ENCODE peak calls at places on chromosome 18, in six cellular contexts. One of them, this sample, is unnamed. For H3K9me3, the result is how much of the 10 kb centered on the place peaks cover.

GRCh38 chr18:51417643-51418483 is 220.4 kb upstream of the MEX3C start:
- DNase-seq in pancreas: no peak
- DNase-seq in CD4-positive, alpha-beta T cell: no peak
- DNase-seq in neuronal stem cell: no peak
- DNase-seq in hepatocyte: no peak
- DNase-seq in PC-3: no peak
- DNase-seq in this sample: no peak

GRCh38 chr18:59426855-59427254 is 67.8 kb upstream of the LMAN1 start:
- DNase-seq in PC-3: no peak
- DNase-seq in CD4-positive, alpha-beta T cell: no peak
- DNase-seq in hepatocyte: no peak
- DNase-seq in pancreas: no peak
- DNase-seq in neuronal stem cell: no peak
- DNase-seq in this sample: no peak

GRCh38 chr18:48186861-48187260 is 222.3 kb downstream of the ZBTB7C start:
- DNase-seq in PC-3: no peak
- DNase-seq in hepatocyte: no peak
- DNase-seq in CD4-positive, alpha-beta T cell: no peak
- DNase-seq in neuronal stem cell: no peak
- DNase-seq in pancreas: no peak
- DNase-seq in this sample: no peak

GRCh38 chr18:55586841-55587240 is 1.2 kb downstream of the TCF4 start:
- DNase-seq in CD4-positive, alpha-beta T cell: no peak
- DNase-seq in neuronal stem cell: no peak
- DNase-seq in PC-3: no peak
- DNase-seq in hepatocyte: peak
- DNase-seq in pancreas: no peak
- DNase-seq in this sample: no peak

GRCh38 chr18:48037481-48038271 is 107.2 kb upstream of the SMAD2 start:
- DNase-seq in neuronal stem cell: no peak
- DNase-seq in pancreas: no peak
- DNase-seq in CD4-positive, alpha-beta T cell: no peak
- DNase-seq in PC-3: no peak
- DNase-seq in hepatocyte: no peak
- DNase-seq in this sample: no peak

GRCh38 chr18:46274266-46274665 is 170.1 kb downstream of the HAUS1 start:
- DNase-seq in CD4-positive, alpha-beta T cell: no peak
- DNase-seq in pancreas: no peak
- DNase-seq in neuronal stem cell: no peak
- DNase-seq in PC-3: no peak
- DNase-seq in hepatocyte: no peak
- DNase-seq in this sample: no peak

GRCh38 chr18:32271649-32272324 is 81.9 kb downstream of the MEP1B start:
- DNase-seq in CD4-positive, alpha-beta T cell: no peak
- DNase-seq in neuronal stem cell: no peak
- DNase-seq in PC-3: peak
- DNase-seq in hepatocyte: peak
- DNase-seq in pancreas: no peak
- DNase-seq in this sample: no peak

GRCh38 chr18:22827741-22828140 is 105.4 kb upstream of the RBBP8 start:
- DNase-seq in hepatocyte: no peak
- DNase-seq in PC-3: no peak
- DNase-seq in pancreas: no peak
- DNase-seq in CD4-positive, alpha-beta T cell: no peak
- DNase-seq in neuronal stem cell: no peak
- DNase-seq in this sample: no peak

GRCh38 chr18:44973282-44973681 is 292.6 kb downstream of the SETBP1 start:
- DNase-seq in hepatocyte: no peak
- DNase-seq in PC-3: no peak
- DNase-seq in pancreas: no peak
- DNase-seq in neuronal stem cell: no peak
- DNase-seq in CD4-positive, alpha-beta T cell: no peak
- DNase-seq in this sample: no peak

GRCh38 chr18:3624818-3625716 is 175.1 kb downstream of the TGIF1 start:
- DNase-seq in neuronal stem cell: no peak
- DNase-seq in pancreas: no peak
- DNase-seq in hepatocyte: peak
- DNase-seq in CD4-positive, alpha-beta T cell: peak
- DNase-seq in PC-3: peak
- DNase-seq in this sample: peak

GRCh38 chr18:69491576-69491975 is 90.9 kb downstream of the DOK6 start:
- DNase-seq in pancreas: no peak
- DNase-seq in hepatocyte: no peak
- DNase-seq in CD4-positive, alpha-beta T cell: no peak
- DNase-seq in neuronal stem cell: no peak
- DNase-seq in PC-3: no peak
- DNase-seq in this sample: no peak

GRCh38 chr18:55780591-55781071 is 192.6 kb upstream of the TCF4 start:
- DNase-seq in CD4-positive, alpha-beta T cell: no peak
- DNase-seq in hepatocyte: no peak
- DNase-seq in pancreas: no peak
- DNase-seq in neuronal stem cell: no peak
- DNase-seq in PC-3: no peak
- DNase-seq in this sample: no peak

DNA sequence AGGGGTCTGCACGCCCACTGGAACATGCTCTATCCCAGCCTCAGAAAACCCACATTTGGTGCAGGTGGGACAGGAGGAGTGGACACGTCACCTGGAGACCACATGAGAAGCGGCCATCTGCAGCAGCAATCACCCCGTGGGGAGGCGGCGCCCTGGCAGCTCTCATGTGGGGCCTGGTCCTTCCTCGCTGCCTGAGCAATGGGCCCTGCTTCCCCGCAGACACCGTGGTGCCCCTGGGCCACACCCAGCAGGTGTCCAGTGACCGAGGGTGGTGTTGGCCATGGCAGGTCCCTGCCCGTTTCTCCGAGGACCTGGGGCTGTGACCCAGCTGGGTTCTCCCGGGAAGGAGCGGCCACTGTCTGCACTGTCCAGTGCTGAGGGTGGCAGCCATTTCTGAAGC is 44.6 kb downstream of the NFATC1 start:
- DNase-seq in hepatocyte: no peak
- DNase-seq in pancreas: no peak
- DNase-seq in neuronal stem cell: no peak
- DNase-seq in CD4-positive, alpha-beta T cell: no peak
- DNase-seq in PC-3: no peak
- DNase-seq in this sample: no peak
- H3K9me3 ChIP-seq in hepatocyte: under half
- H3K9me3 ChIP-seq in pancreas: under half
- H3K9me3 ChIP-seq in neuronal stem cell: under half
- H3K9me3 ChIP-seq in CD4-positive, alpha-beta T cell: under half
- H3K9me3 ChIP-seq in PC-3: under half
- H3K9me3 ChIP-seq in this sample: under half

GRCh38 chr18:78106946-78107345 is 857.3 kb downstream of the GALR1 start:
- DNase-seq in CD4-positive, alpha-beta T cell: no peak
- DNase-seq in neuronal stem cell: no peak
- DNase-seq in pancreas: no peak
- DNase-seq in hepatocyte: no peak
- DNase-seq in PC-3: no peak
- DNase-seq in this sample: no peak
- H3K9me3 ChIP-seq in CD4-positive, alpha-beta T cell: under half
- H3K9me3 ChIP-seq in neuronal stem cell: under half
- H3K9me3 ChIP-seq in pancreas: under half
- H3K9me3 ChIP-seq in hepatocyte: under half
- H3K9me3 ChIP-seq in PC-3: under half
- H3K9me3 ChIP-seq in this sample: under half

GRCh38 chr18:75324211-75324610 is 103.3 kb downstream of the SMIM21 start:
- DNase-seq in pancreas: no peak
- DNase-seq in hepatocyte: no peak
- DNase-seq in PC-3: no peak
- DNase-seq in CD4-positive, alpha-beta T cell: no peak
- DNase-seq in neuronal stem cell: no peak
- DNase-seq in this sample: no peak
- H3K9me3 ChIP-seq in pancreas: under half
- H3K9me3 ChIP-seq in hepatocyte: under half
- H3K9me3 ChIP-seq in PC-3: under half
- H3K9me3 ChIP-seq in CD4-positive, alpha-beta T cell: under half
- H3K9me3 ChIP-seq in neuronal stem cell: under half
- H3K9me3 ChIP-seq in this sample: under half

GRCh38 chr18:1229634-1230033 is 325.0 kb downstream of the ADCYAP1 start:
- DNase-seq in PC-3: no peak
- DNase-seq in hepatocyte: no peak
- DNase-seq in neuronal stem cell: no peak
- DNase-seq in CD4-positive, alpha-beta T cell: no peak
- DNase-seq in pancreas: no peak
- DNase-seq in this sample: no peak
- H3K9me3 ChIP-seq in PC-3: under half
- H3K9me3 ChIP-seq in hepatocyte: under half
- H3K9me3 ChIP-seq in neuronal stem cell: under half
- H3K9me3 ChIP-seq in CD4-positive, alpha-beta T cell: under half
- H3K9me3 ChIP-seq in pancreas: under half
- H3K9me3 ChIP-seq in this sample: under half

GRCh38 chr18:34033968-34034367 is 190.7 kb downstream of the NOL4 start:
- DNase-seq in neuronal stem cell: no peak
- DNase-seq in pancreas: no peak
- DNase-seq in CD4-positive, alpha-beta T cell: no peak
- DNase-seq in hepatocyte: no peak
- DNase-seq in PC-3: no peak
- DNase-seq in this sample: no peak
- H3K9me3 ChIP-seq in neuronal stem cell: under half
- H3K9me3 ChIP-seq in pancreas: under half
- H3K9me3 ChIP-seq in CD4-positive, alpha-beta T cell: under half
- H3K9me3 ChIP-seq in hepatocyte: under half
- H3K9me3 ChIP-seq in PC-3: under half
- H3K9me3 ChIP-seq in this sample: under half

GRCh38 chr18:72409923-72410322 is 134.2 kb downstream of the CBLN2 start:
- DNase-seq in pancreas: no peak
- DNase-seq in hepatocyte: no peak
- DNase-seq in CD4-positive, alpha-beta T cell: no peak
- DNase-seq in PC-3: no peak
- DNase-seq in neuronal stem cell: no peak
- DNase-seq in this sample: no peak

GRCh38 chr18:72410399-72410798 is 133.7 kb downstream of the CBLN2 start:
- DNase-seq in pancreas: no peak
- DNase-seq in neuronal stem cell: no peak
- DNase-seq in PC-3: peak
- DNase-seq in hepatocyte: no peak
- DNase-seq in CD4-positive, alpha-beta T cell: no peak
- DNase-seq in this sample: no peak

DNA sequence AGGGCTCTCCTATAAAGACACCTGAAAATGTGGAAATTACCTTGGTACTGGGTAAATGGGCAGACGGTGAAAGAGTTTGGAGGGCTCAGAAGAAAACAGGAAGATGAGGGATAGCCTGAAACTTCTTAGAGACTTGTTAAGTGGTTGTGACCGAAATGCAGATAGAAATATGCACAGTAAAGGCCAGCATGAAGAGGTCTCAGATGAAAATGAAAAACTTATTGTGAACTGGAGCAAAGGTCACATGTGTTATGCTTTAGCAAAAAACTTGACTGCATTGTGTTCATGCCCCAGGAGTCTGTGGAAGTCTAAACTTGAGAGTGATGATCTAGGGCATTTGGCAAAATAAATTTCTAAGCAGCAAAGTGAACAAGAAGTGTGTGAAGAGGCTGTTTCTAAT is 137.1 kb downstream of the CBLN2 start:
- DNase-seq in PC-3: no peak
- DNase-seq in hepatocyte: no peak
- DNase-seq in pancreas: no peak
- DNase-seq in CD4-positive, alpha-beta T cell: no peak
- DNase-seq in neuronal stem cell: no peak
- DNase-seq in this sample: no peak
- H3K9me3 ChIP-seq in PC-3: under half
- H3K9me3 ChIP-seq in hepatocyte: under half
- H3K9me3 ChIP-seq in pancreas: under half
- H3K9me3 ChIP-seq in CD4-positive, alpha-beta T cell: under half
- H3K9me3 ChIP-seq in neuronal stem cell: under half
- H3K9me3 ChIP-seq in this sample: under half

GRCh38 chr18:78659748-78660147 is 319.9 kb upstream of the SALL3 start:
- DNase-seq in pancreas: no peak
- DNase-seq in CD4-positive, alpha-beta T cell: no peak
- DNase-seq in hepatocyte: peak
- DNase-seq in PC-3: no peak
- DNase-seq in neuronal stem cell: peak
- DNase-seq in this sample: no peak
- H3K9me3 ChIP-seq in pancreas: under half
- H3K9me3 ChIP-seq in CD4-positive, alpha-beta T cell: under half
- H3K9me3 ChIP-seq in hepatocyte: under half
- H3K9me3 ChIP-seq in PC-3: under half
- H3K9me3 ChIP-seq in neuronal stem cell: under half
- H3K9me3 ChIP-seq in this sample: under half

GRCh38 chr18:70659026-70659726 is 370.3 kb downstream of the SOCS6 start:
- DNase-seq in pancreas: no peak
- DNase-seq in CD4-positive, alpha-beta T cell: peak
- DNase-seq in neuronal stem cell: no peak
- DNase-seq in PC-3: no peak
- DNase-seq in hepatocyte: peak
- DNase-seq in this sample: no peak

GRCh38 chr18:70663141-70663540 is 374.3 kb downstream of the SOCS6 start:
- DNase-seq in hepatocyte: no peak
- DNase-seq in CD4-positive, alpha-beta T cell: no peak
- DNase-seq in neuronal stem cell: no peak
- DNase-seq in pancreas: no peak
- DNase-seq in PC-3: no peak
- DNase-seq in this sample: no peak

GRCh38 chr18:70666936-70667335 is 378.1 kb downstream of the SOCS6 start:
- DNase-seq in CD4-positive, alpha-beta T cell: no peak
- DNase-seq in neuronal stem cell: no peak
- DNase-seq in pancreas: no peak
- DNase-seq in hepatocyte: no peak
- DNase-seq in PC-3: no peak
- DNase-seq in this sample: no peak

DNA sequence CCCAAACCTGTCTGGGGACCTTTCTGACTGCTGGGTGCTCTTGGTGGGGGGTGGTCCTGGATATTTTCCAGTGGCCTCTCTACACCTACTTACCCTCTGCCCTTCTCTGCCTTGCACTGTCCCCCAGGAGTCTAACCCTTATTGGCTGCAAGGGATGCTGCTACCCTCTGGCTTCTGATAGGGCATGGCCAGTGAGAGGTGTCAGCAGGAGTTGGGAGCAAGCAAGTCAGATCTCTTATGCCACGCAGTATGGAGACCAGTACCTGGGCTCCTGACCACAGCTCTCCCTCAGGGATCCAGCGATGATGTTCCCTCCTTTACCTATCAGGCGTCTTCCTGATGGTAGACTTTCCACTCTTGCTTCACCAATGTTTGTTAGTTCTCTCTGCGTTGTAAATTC is 373.7 kb downstream of the SOCS6 start:
- DNase-seq in neuronal stem cell: no peak
- DNase-seq in hepatocyte: no peak
- DNase-seq in pancreas: no peak
- DNase-seq in CD4-positive, alpha-beta T cell: no peak
- DNase-seq in PC-3: no peak
- DNase-seq in this sample: no peak
- H3K9me3 ChIP-seq in neuronal stem cell: under half
- H3K9me3 ChIP-seq in hepatocyte: under half
- H3K9me3 ChIP-seq in pancreas: under half
- H3K9me3 ChIP-seq in CD4-positive, alpha-beta T cell: under half
- H3K9me3 ChIP-seq in PC-3: under half
- H3K9me3 ChIP-seq in this sample: under half

This sample was measured in uterus.